ENCODE peak calls at places on chromosomes 12 and 14, in six cellular contexts. One of them, this sample, is unnamed.

GRCh38 chr14:63345826-63346225 is 27.1 kb upstream of the GPHB5 start:
- DNase-seq in uterus: no peak
- DNase-seq in lung: no peak
- DNase-seq in AG04449: no peak
- DNase-seq in CD8-positive, alpha-beta T cell: no peak
- DNase-seq in cardiac fibroblast: no peak
- DNase-seq in this sample: no peak

GRCh38 chr12:107362960-107363359 is 269.6 kb upstream of the CRY1 start:
- DNase-seq in uterus: no peak
- DNase-seq in lung: no peak
- DNase-seq in AG04449: no peak
- DNase-seq in CD8-positive, alpha-beta T cell: no peak
- DNase-seq in cardiac fibroblast: no peak
- DNase-seq in this sample: no peak

GRCh38 chr12:96986883-96987523 is 79.9 kb downstream of the NEDD1 start:
- DNase-seq in uterus: no peak
- DNase-seq in lung: no peak
- DNase-seq in AG04449: no peak
- DNase-seq in CD8-positive, alpha-beta T cell: no peak
- DNase-seq in cardiac fibroblast: peak
- DNase-seq in this sample: peak

GRCh38 chr14:49861581-49861922 is 9.0 kb upstream of the NEMF start:
- DNase-seq in uterus: peak
- DNase-seq in lung: peak
- DNase-seq in AG04449: peak
- DNase-seq in CD8-positive, alpha-beta T cell: peak
- DNase-seq in cardiac fibroblast: peak
- DNase-seq in this sample: no peak

GRCh38 chr12:74889563-74890236 is 319.9 kb downstream of the KCNC2 start:
- DNase-seq in uterus: no peak
- DNase-seq in lung: no peak
- DNase-seq in AG04449: no peak
- DNase-seq in CD8-positive, alpha-beta T cell: no peak
- DNase-seq in cardiac fibroblast: peak
- DNase-seq in this sample: no peak

GRCh38 chr12:68042212-68042699 is 53.0 kb downstream of the IFNG-AS1 start:
- DNase-seq in uterus: no peak
- DNase-seq in lung: no peak
- DNase-seq in AG04449: no peak
- DNase-seq in CD8-positive, alpha-beta T cell: no peak
- DNase-seq in cardiac fibroblast: peak
- DNase-seq in this sample: peak

GRCh38 chr12:105275997-105276760 is 40.2 kb upstream of the APPL2 start:
- DNase-seq in uterus: no peak
- DNase-seq in lung: no peak
- DNase-seq in AG04449: no peak
- DNase-seq in CD8-positive, alpha-beta T cell: no peak
- DNase-seq in cardiac fibroblast: no peak
- DNase-seq in this sample: no peak

GRCh38 chr12:105960319-105961076 is 178.3 kb downstream of the NUAK1 start:
- DNase-seq in uterus: no peak
- DNase-seq in lung: peak
- DNase-seq in AG04449: peak
- DNase-seq in CD8-positive, alpha-beta T cell: no peak
- DNase-seq in cardiac fibroblast: no peak
- DNase-seq in this sample: no peak

GRCh38 chr12:63862187-63863107 is 17.9 kb downstream of the SRGAP1 start:
- DNase-seq in uterus: no peak
- DNase-seq in lung: no peak
- DNase-seq in AG04449: no peak
- DNase-seq in CD8-positive, alpha-beta T cell: no peak
- DNase-seq in cardiac fibroblast: peak
- DNase-seq in this sample: no peak

GRCh38 chr12:122845041-122845864 is 10.0 kb downstream of the HIP1R start:
- DNase-seq in uterus: no peak
- DNase-seq in lung: no peak
- DNase-seq in AG04449: no peak
- DNase-seq in CD8-positive, alpha-beta T cell: no peak
- DNase-seq in cardiac fibroblast: no peak
- DNase-seq in this sample: no peak

GRCh38 chr12:122842505-122843405 is 7.5 kb downstream of the HIP1R start:
- DNase-seq in uterus: no peak
- DNase-seq in lung: no peak
- DNase-seq in AG04449: no peak
- DNase-seq in CD8-positive, alpha-beta T cell: no peak
- DNase-seq in cardiac fibroblast: no peak
- DNase-seq in this sample: no peak

GRCh38 chr12:122845865-122846621 is 10.8 kb downstream of the HIP1R start:
- DNase-seq in uterus: no peak
- DNase-seq in lung: no peak
- DNase-seq in AG04449: no peak
- DNase-seq in CD8-positive, alpha-beta T cell: no peak
- DNase-seq in cardiac fibroblast: no peak
- DNase-seq in this sample: peak

GRCh38 chr12:122843472-122843871 is 8.2 kb downstream of the HIP1R start:
- DNase-seq in uterus: no peak
- DNase-seq in lung: no peak
- DNase-seq in AG04449: no peak
- DNase-seq in CD8-positive, alpha-beta T cell: no peak
- DNase-seq in cardiac fibroblast: no peak
- DNase-seq in this sample: peak

DNA sequence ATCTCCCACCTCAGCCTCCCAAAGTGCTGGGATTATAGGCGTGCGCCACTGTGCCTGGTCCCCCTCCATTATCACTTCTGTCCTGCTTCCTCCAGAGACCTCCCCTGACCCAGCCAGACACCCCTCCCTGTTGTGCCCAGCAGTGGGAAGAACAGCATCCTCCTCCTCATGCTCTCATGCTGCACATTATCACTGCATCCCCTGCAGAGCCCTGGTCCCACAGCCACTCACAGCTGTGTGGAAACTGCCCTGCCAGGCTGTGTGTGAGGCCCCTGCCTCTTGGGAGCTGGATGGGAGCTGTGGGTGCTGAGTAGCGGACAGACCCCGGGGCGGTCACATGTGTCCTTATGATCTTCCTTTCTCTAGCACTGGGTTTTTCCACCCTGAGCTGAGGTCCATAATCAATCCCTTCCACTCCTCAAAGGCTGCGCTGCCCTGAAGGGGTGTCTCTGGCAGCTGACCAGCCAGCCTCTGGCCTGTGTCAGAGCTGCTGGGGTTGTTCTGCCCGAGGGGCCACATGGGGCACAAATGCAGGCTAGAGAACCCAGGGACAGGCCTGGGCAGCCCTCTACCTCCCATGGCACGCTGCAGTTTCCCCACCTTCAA is 9.2 kb downstream of the HIP1R start:
- DNase-seq in uterus: no peak
- DNase-seq in lung: no peak
- DNase-seq in AG04449: no peak
- DNase-seq in CD8-positive, alpha-beta T cell: no peak
- DNase-seq in cardiac fibroblast: no peak
- DNase-seq in this sample: no peak
- TF ChIP-seq CTCF in uterus: no peak
- TF ChIP-seq CTCF in lung: no peak
- TF ChIP-seq CTCF in AG04449: no peak
- TF ChIP-seq CTCF in CD8-positive, alpha-beta T cell: no peak
- TF ChIP-seq CTCF in cardiac fibroblast: no peak
- TF ChIP-seq CTCF in this sample: no peak

GRCh38 chr12:119181202-119181601 is 2.5 kb downstream of the HSPB8 start:
- DNase-seq in uterus: no peak
- DNase-seq in lung: no peak
- DNase-seq in AG04449: no peak
- DNase-seq in CD8-positive, alpha-beta T cell: no peak
- DNase-seq in cardiac fibroblast: no peak
- DNase-seq in this sample: no peak

GRCh38 chr12:119180380-119181040 is 1.8 kb downstream of the HSPB8 start:
- DNase-seq in uterus: peak
- DNase-seq in lung: peak
- DNase-seq in AG04449: no peak
- DNase-seq in CD8-positive, alpha-beta T cell: no peak
- DNase-seq in cardiac fibroblast: peak
- DNase-seq in this sample: no peak

GRCh38 chr12:119183942-119184695 is 5.4 kb downstream of the HSPB8 start:
- DNase-seq in uterus: no peak
- DNase-seq in lung: no peak
- DNase-seq in AG04449: no peak
- DNase-seq in CD8-positive, alpha-beta T cell: no peak
- DNase-seq in cardiac fibroblast: no peak
- DNase-seq in this sample: no peak

GRCh38 chr12:119181944-119182343 is 3.2 kb downstream of the HSPB8 start:
- DNase-seq in uterus: no peak
- DNase-seq in lung: no peak
- DNase-seq in AG04449: no peak
- DNase-seq in CD8-positive, alpha-beta T cell: no peak
- DNase-seq in cardiac fibroblast: no peak
- DNase-seq in this sample: no peak

DNA sequence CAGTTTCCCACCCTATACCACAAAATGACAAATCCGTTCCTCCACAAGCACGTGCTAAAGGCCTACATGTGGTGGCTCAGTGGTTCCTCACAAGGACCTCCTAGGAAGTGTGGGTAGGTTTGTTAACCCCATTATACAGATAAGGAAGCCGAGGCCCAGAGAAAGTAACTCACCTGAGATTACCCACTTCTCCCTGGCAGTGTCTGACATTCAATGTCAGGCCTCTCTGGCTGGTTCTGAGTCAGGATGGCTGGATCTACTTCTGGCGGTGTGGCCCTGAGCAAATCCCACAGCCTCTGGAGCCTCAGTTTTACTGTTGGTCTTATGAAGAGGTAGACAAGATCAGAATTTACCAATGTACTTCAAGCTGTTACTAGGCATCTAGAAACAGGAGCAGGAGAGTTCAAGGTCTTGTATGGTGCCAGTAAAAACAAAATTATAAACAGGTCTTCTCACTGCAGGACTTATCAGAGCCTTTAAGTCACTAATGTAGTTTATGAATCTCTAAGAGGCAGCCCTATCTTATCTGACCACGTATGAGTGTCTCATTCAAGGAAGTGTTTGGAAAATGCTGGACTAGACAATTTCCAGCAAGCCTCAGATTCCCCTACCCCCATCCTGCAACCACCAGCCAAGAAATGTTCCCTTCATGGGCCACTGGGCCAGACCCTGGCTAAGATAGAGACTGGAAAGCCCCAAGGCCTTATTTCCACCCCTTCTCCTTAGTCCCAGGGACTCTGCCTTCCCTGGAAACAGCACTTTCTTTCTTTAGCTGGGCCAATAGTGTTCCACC is 4.2 kb downstream of the HSPB8 start:
- DNase-seq in uterus: no peak
- DNase-seq in lung: no peak
- DNase-seq in AG04449: no peak
- DNase-seq in CD8-positive, alpha-beta T cell: no peak
- DNase-seq in cardiac fibroblast: peak
- DNase-seq in this sample: no peak
- TF ChIP-seq CTCF in uterus: no peak
- TF ChIP-seq CTCF in lung: no peak
- TF ChIP-seq CTCF in AG04449: no peak
- TF ChIP-seq CTCF in CD8-positive, alpha-beta T cell: no peak
- TF ChIP-seq CTCF in cardiac fibroblast: no peak
- TF ChIP-seq CTCF in this sample: no peak

GRCh38 chr12:29024117-29024516 is 125.0 kb upstream of the FAR2 start:
- DNase-seq in uterus: no peak
- DNase-seq in lung: no peak
- DNase-seq in AG04449: no peak
- DNase-seq in CD8-positive, alpha-beta T cell: no peak
- DNase-seq in cardiac fibroblast: no peak
- DNase-seq in this sample: no peak
- TF ChIP-seq CTCF in uterus: no peak
- TF ChIP-seq CTCF in lung: no peak
- TF ChIP-seq CTCF in AG04449: no peak
- TF ChIP-seq CTCF in CD8-positive, alpha-beta T cell: no peak
- TF ChIP-seq CTCF in cardiac fibroblast: peak
- TF ChIP-seq CTCF in this sample: no peak

GRCh38 chr12:113732916-113733315 is 233.2 kb downstream of the RBM19 start:
- DNase-seq in uterus: no peak
- DNase-seq in lung: no peak
- DNase-seq in AG04449: no peak
- DNase-seq in CD8-positive, alpha-beta T cell: no peak
- DNase-seq in cardiac fibroblast: no peak
- DNase-seq in this sample: no peak

GRCh38 chr12:113735146-113735545 is 231.0 kb downstream of the RBM19 start:
- DNase-seq in uterus: no peak
- DNase-seq in lung: no peak
- DNase-seq in AG04449: no peak
- DNase-seq in CD8-positive, alpha-beta T cell: no peak
- DNase-seq in cardiac fibroblast: no peak
- DNase-seq in this sample: no peak

GRCh38 chr12:113734503-113734902 is 231.6 kb downstream of the RBM19 start:
- DNase-seq in uterus: no peak
- DNase-seq in lung: no peak
- DNase-seq in AG04449: no peak
- DNase-seq in CD8-positive, alpha-beta T cell: no peak
- DNase-seq in cardiac fibroblast: no peak
- DNase-seq in this sample: no peak
- TF ChIP-seq CTCF in uterus: no peak
- TF ChIP-seq CTCF in lung: no peak
- TF ChIP-seq CTCF in AG04449: no peak
- TF ChIP-seq CTCF in CD8-positive, alpha-beta T cell: no peak
- TF ChIP-seq CTCF in cardiac fibroblast: no peak
- TF ChIP-seq CTCF in this sample: no peak

GRCh38 chr14:103105580-103106168 is 11.1 kb downstream of the EXOC3L4 start:
- DNase-seq in uterus: no peak
- DNase-seq in lung: no peak
- DNase-seq in AG04449: no peak
- DNase-seq in CD8-positive, alpha-beta T cell: no peak
- DNase-seq in cardiac fibroblast: no peak
- DNase-seq in this sample: peak
- TF ChIP-seq CTCF in uterus: no peak
- TF ChIP-seq CTCF in lung: no peak
- TF ChIP-seq CTCF in AG04449: no peak
- TF ChIP-seq CTCF in CD8-positive, alpha-beta T cell: no peak
- TF ChIP-seq CTCF in cardiac fibroblast: no peak
- TF ChIP-seq CTCF in this sample: peak

DNA sequence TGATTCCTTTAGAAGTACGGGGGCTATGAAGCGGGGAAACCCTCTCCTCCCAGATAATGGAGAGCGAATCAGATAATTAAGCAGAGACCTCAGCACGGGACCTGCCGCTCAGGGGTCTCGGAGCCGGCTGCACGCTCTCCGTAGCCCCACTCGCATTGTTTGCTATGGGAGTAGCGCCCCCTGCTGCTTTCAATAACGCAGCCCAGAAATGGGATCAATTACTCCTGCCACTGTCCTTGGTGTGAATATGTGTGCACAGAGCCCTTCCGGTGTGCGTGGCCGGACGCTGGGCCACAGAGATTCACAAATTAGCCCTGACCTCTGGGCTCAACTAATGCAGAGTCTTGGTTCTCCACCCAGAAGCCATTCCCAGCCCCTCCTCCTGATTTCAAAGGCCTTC is 76.4 kb upstream of the TMEM132C start:
- DNase-seq in uterus: no peak
- DNase-seq in lung: no peak
- DNase-seq in AG04449: no peak
- DNase-seq in CD8-positive, alpha-beta T cell: no peak
- DNase-seq in cardiac fibroblast: no peak
- DNase-seq in this sample: no peak
- TF ChIP-seq CTCF in uterus: no peak
- TF ChIP-seq CTCF in lung: no peak
- TF ChIP-seq CTCF in AG04449: no peak
- TF ChIP-seq CTCF in CD8-positive, alpha-beta T cell: no peak
- TF ChIP-seq CTCF in cardiac fibroblast: no peak
- TF ChIP-seq CTCF in this sample: no peak

This sample was measured in B cell.